ENCODE peak calls at places on chromosomes 1 and 21, in eight cellular contexts. H is SK-N-SH; L is amniotic epithelial cell; R is stimulated activated CD4-positive, alpha-beta T cell treated with anti-CD3 and anti-CD28 coated beads, Interleukin-1b, Interleukin-23, amount 100 ng/mL, for 4 hours; C is vagina; Y is OCI-LY7; J is omental fat pad; W is ELF-1. Z is an unnamed sample.

GRCh38 chr1:2322065-2322571 is 69.2 kb downstream of the MORN1 start:
- DNase-seq in C (no peak), Y (no peak), H (no peak), W (peak), J (no peak), R (no peak), L (peak), Z (no peak)

GRCh38 chr1:174999926-175000696 is at the start of gene CACYBP:
- DNase-seq in J (no peak), W (no peak), H (peak), Y (peak), L (no peak), C (peak), R (no peak), Z (peak)

GRCh38 chr1:59266180-59266926 is 30.5 kb upstream of the FGGY start:
- DNase-seq in Y (peak), L (no peak), C (no peak), J (no peak), H (no peak), W (no peak), R (no peak), Z (no peak)

GRCh38 chr1:176789571-176790090 is 326.7 kb downstream of the PAPPA2 start:
- DNase-seq in W (no peak), H (no peak), C (no peak), Y (no peak), L (no peak), J (no peak), R (no peak), Z (no peak)

GRCh38 chr1:66791621-66792610 is 9.2 kb downstream of the INSL5 start:
- DNase-seq in W (no peak), C (no peak), H (no peak), J (no peak), L (no peak), R (no peak), Y (no peak), Z (no peak)

GRCh38 chr21:36803801-36804452 is 105.0 kb downstream of the SIM2 start:
- DNase-seq in C (no peak), R (no peak), J (no peak), Y (no peak), W (no peak), H (no peak), L (no peak), Z (no peak)

GRCh38 chr21:44377201-44377921 is 23.9 kb downstream of the TRPM2 start:
- DNase-seq in C (no peak), J (no peak), L (no peak), R (no peak), Y (peak), W (peak), H (peak), Z (no peak)

GRCh38 chr1:152906023-152906565 is 2.3 kb upstream of the IVL start:
- DNase-seq in J (no peak), R (no peak), L (peak), C (no peak), Y (no peak), H (no peak), W (peak), Z (no peak)

GRCh38 chr1:71228727-71229371 is 148.0 kb upstream of the ZRANB2 start:
- DNase-seq in L (no peak), J (no peak), C (no peak), R (no peak), Y (no peak), H (no peak), W (peak), Z (no peak)

GRCh38 chr1:5959087-5959486 is 33.1 kb downstream of the NPHP4 start:
- DNase-seq in W (no peak), C (no peak), H (no peak), L (no peak), R (no peak), Y (no peak), J (no peak), Z (no peak)

GRCh38 chr1:217048104-217048707 is 325.0 kb upstream of the ESRRG start:
- DNase-seq in W (peak), J (no peak), H (peak), Y (peak), C (no peak), R (no peak), L (peak), Z (no peak)

GRCh38 chr1:9436258-9436657 is 103.0 kb upstream of the SLC25A33 start:
- DNase-seq in J (no peak), W (no peak), H (no peak), L (peak), C (no peak), R (no peak), Y (no peak), Z (no peak)

GRCh38 chr21:14273736-14274538 is 58.0 kb downstream of the RBM11 start:
- DNase-seq in W (peak), R (no peak), C (no peak), Y (no peak), H (no peak), J (peak), L (no peak), Z (no peak)